ENCODE peak calls at places on chromosomes 5 and 9, in eight cellular contexts. G is stimulated activated CD4-positive, alpha-beta T cell treated with anti-CD3 and anti-CD28 coated beads, Interleukin-12 subunit alpha, Interleukin-12 subunit beta, amount 100 ng/mL, for 4 hours; S is NCI-H510A; R is activated CD8-positive, alpha-beta memory T cell treated with anti-CD3 and anti-CD28 coated beads, Interleukin-2, amount 10 ng/mL, durations not matched to agents 7 days and 5 days; B is A549; M is WTC11; H is NCI-H748 treated with DMSO at 0.1 percent for 48 hours; W is stimulated activated naive CD8-positive, alpha-beta T cell treated with anti-CD3 and anti-CD28 coated beads, Interleukin-15, amount 100 ng/mL, for 72 hours. Y is an unnamed sample.

GRCh38 chr9:131854906-131855504 is 115.1 kb upstream of the RAPGEF1 start:
- DNase-seq in S (no peak), W (no peak), R (no peak), M (no peak), G (no peak), B (no peak), H (no peak), Y (no peak)

GRCh38 chr5:114249838-114250237 is 112.0 kb upstream of the KCNN2 start:
- DNase-seq in B (no peak), S (no peak), M (no peak), H (no peak), W (no peak), R (no peak), G (no peak), Y (no peak)

GRCh38 chr9:120970249-120970648 is 43.7 kb upstream of the TRAF1 start:
- DNase-seq in M (no peak), G (no peak), R (no peak), B (no peak), S (no peak), W (no peak), H (no peak), Y (no peak)

GRCh38 chr5:134127376-134127861 is 12.9 kb downstream of the TCF7 start:
- DNase-seq in M (no peak), R (no peak), B (no peak), W (no peak), G (no peak), S (no peak), H (no peak), Y (no peak)

GRCh38 chr5:99105216-99105615 is 176.4 kb upstream of the CHD1 start:
- DNase-seq in H (no peak), M (no peak), S (no peak), R (no peak), G (no peak), W (no peak), B (no peak), Y (no peak)

GRCh38 chr5:73437126-73438047 is 11.2 kb downstream of the FOXD1 start:
- DNase-seq in B (peak; percentile 88), R (no peak), W (no peak), H (peak; percentile 46), G (no peak), M (peak; percentile 82), S (peak; percentile 34), Y (no peak)

GRCh38 chr5:166430491-166431319 is 1860.7 kb upstream of the WWC1 start:
- DNase-seq in B (no peak), H (no peak), S (no peak), G (no peak), M (peak; percentile 76), W (no peak), R (no peak), Y (no peak)

GRCh38 chr5:126694403-126694802 is 82.5 kb upstream of the LMNB1 start:
- DNase-seq in B (no peak), R (no peak), G (no peak), W (no peak), M (no peak), S (no peak), H (no peak), Y (no peak)

GRCh38 chr5:150783422-150783928 is 4.9 kb downstream of the SMIM3 start:
- DNase-seq in M (no peak), G (peak; percentile 44), B (no peak), W (peak; percentile 60), R (peak; percentile 87), S (peak; percentile 83), H (peak; percentile 73), Y (no peak)

GRCh38 chr5:179805529-179806249 is 977 bp downstream of the MGAT4B start:
- DNase-seq in S (no peak), B (no peak), W (peak; percentile 37), M (peak; percentile 39), R (peak; percentile 77), G (peak; percentile 37), H (no peak), Y (peak; percentile 83)

GRCh38 chr9:134162926-134163373 is 1.4 kb downstream of the RNU6ATAC start:
- DNase-seq in G (peak; percentile 43), W (no peak), R (no peak), S (no peak), M (no peak), B (no peak), H (no peak), Y (no peak)

GRCh38 chr5:73115399-73116051 is 4.8 kb upstream of the TMEM171 start:
- DNase-seq in R (no peak), W (no peak), B (no peak), G (no peak), M (no peak), S (no peak), H (no peak), Y (no peak)

GRCh38 chr9:109411818-109412352 is 86.2 kb downstream of the PTPN3 start:
- DNase-seq in H (no peak), W (no peak), B (peak; percentile 25), G (no peak), S (no peak), R (peak; percentile 68), M (no peak), Y (no peak)

GRCh38 chr9:76561887-76562286 is 102.9 kb downstream of the GCNT1 start:
- DNase-seq in S (no peak), W (no peak), M (no peak), R (no peak), H (no peak), B (no peak), G (no peak), Y (no peak)

GRCh38 chr5:160250226-160250625 is 20.9 kb downstream of the FABP6 start:
- DNase-seq in W (no peak), S (no peak), M (no peak), B (no peak), G (no peak), R (no peak), H (no peak), Y (no peak)

GRCh38 chr5:34007116-34007674 is 655 bp downstream of the AMACR start:
- DNase-seq in R (no peak), S (no peak), B (peak; percentile 10), M (no peak), H (peak; percentile 65), G (no peak), W (no peak), Y (no peak)

GRCh38 chr9:111095423-111095822 is 57.2 kb upstream of the LPAR1 start:
- DNase-seq in M (no peak), B (no peak), G (no peak), H (no peak), S (no peak), R (no peak), W (no peak), Y (no peak)

GRCh38 chr5:92019376-92019990 is 636.4 kb upstream of the ARRDC3 start:
- DNase-seq in W (no peak), B (peak; percentile 3), G (no peak), M (no peak), H (no peak), R (no peak), S (no peak), Y (no peak)

GRCh38 chr5:123875444-123876264 is 363.7 kb downstream of the CSNK1G3 start:
- DNase-seq in M (peak; percentile 55), S (no peak), W (no peak), R (no peak), G (no peak), B (no peak), H (peak; percentile 92), Y (no peak)

GRCh38 chr5:95644351-95645042 is 2.1 kb upstream of the RFESD start:
- DNase-seq in B (peak; percentile 49), S (peak; percentile 23), H (peak; percentile 49), G (no peak), W (peak; percentile 48), R (peak; percentile 81), M (peak; percentile 42), Y (no peak)

GRCh38 chr5:95519681-95520080 is 35.1 kb downstream of the SKIC3 start:
- DNase-seq in H (no peak), B (no peak), M (no peak), R (no peak), S (no peak), W (no peak), G (no peak), Y (no peak)